ENCODE peak calls at places on chromosomes 2 and 18, in five cellular contexts. D is tibial artery, N is H9, P is spleen, K is body of pancreas. R is an unnamed sample.

GRCh38 chr2:212990697-212991096 is 160.7 kb downstream of the IKZF2 start:
- DNase-seq in K (no peak), D (no peak), N (no peak), P (no peak), R (no peak)

GRCh38 chr2:148300534-148300933 is 279.6 kb downstream of the MBD5 start:
- DNase-seq in N (no peak), K (no peak), P (no peak), D (no peak), R (no peak)

GRCh38 chr2:139122711-139123158 is 342.5 kb upstream of the NXPH2 start:
- DNase-seq in D (no peak), K (no peak), P (no peak), N (no peak), R (no peak)

GRCh38 chr2:132621131-132621875 is 48.7 kb downstream of the LYPD1 start:
- DNase-seq in K (peak; percentile 87), D (no peak), P (no peak), N (no peak), R (no peak)

GRCh38 chr2:42572297-42573081 is 4.1 kb downstream of the MTA3 start:
- DNase-seq in N (no peak), P (no peak), K (no peak), D (no peak), R (no peak)

GRCh38 chr18:62341423-62341920 is 16.4 kb downstream of the TNFRSF11A start:
- DNase-seq in D (no peak), N (no peak), P (no peak), K (peak; percentile 24), R (no peak)

GRCh38 chr2:8987413-8987812 is 16.1 kb downstream of the MBOAT2 start:
- DNase-seq in D (no peak), K (no peak), N (no peak), P (no peak), R (no peak)

GRCh38 chr2:24972315-24972958 is 682 bp upstream of the DNAJC27 start:
- DNase-seq in D (peak; percentile 69), P (peak; percentile 81), N (no peak), K (peak; percentile 61), R (peak; percentile 21)

GRCh38 chr2:241534701-241535375 is 23.7 kb upstream of the BOK start:
- DNase-seq in N (no peak), K (no peak), D (no peak), P (peak; percentile 52), R (no peak)

GRCh38 chr2:3457524-3458395 is 61.6 kb downstream of the ADI1 start:
- DNase-seq in K (no peak), P (peak; percentile 50), N (peak; percentile 18), D (no peak), R (no peak)

GRCh38 chr2:30655660-30656059 is 151.6 kb downstream of the CAPN13 start:
- DNase-seq in P (no peak), K (no peak), D (no peak), N (no peak), R (no peak)

GRCh38 chr2:12717191-12717987 is 653 bp downstream of the TRIB2 start:
- DNase-seq in N (peak; percentile 71), D (peak; percentile 83), P (peak; percentile 92), K (peak; percentile 68), R (peak; percentile 61)

GRCh38 chr2:65744801-65745200 is 312.4 kb upstream of the SPRED2 start:
- DNase-seq in K (no peak), N (no peak), P (no peak), D (no peak), R (no peak)
- H3K4me1 ChIP-seq in K (no peaks in the 10 kb centered on the region), N (no peaks in the 10 kb centered on the region), P (no peaks in the 10 kb centered on the region), D (peaks cover 15% of the 10 kb centered on the region), R (no peaks in the 10 kb centered on the region)

DNA sequence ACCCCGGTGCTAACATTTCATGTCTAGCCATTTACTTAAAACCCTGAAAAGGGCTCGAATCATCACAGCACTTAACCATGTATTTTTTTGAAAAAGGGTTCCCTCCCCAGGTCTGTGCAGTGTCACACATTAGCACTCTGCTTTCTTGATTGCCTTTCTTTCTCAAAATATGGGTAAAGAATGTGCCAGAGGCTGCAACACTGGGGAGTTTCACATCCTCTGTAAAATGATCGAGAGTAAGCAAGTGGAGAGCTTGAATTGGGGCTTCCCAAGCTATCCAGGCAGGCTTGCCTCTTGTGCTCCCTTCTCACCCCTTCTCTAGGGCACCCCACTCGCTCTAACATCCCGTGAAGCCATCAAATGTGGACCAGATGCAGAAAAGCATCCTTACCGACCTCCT is 177.0 kb upstream of the CCDC68 start:
- DNase-seq in N (no peak), K (no peak), P (no peak), D (no peak), R (no peak)
- H3K4me1 ChIP-seq in N (no peaks in the 10 kb centered on the region), K (no peaks in the 10 kb centered on the region), P (no peaks in the 10 kb centered on the region), D (no peaks in the 10 kb centered on the region), R (no peaks in the 10 kb centered on the region)

GRCh38 chr2:33502025-33502424 is 25.6 kb downstream of the RASGRP3 start:
- DNase-seq in D (no peak), P (no peak), N (no peak), K (no peak), R (no peak)
- H3K4me1 ChIP-seq in D (no peaks in the 10 kb centered on the region), P (peaks cover 58% of the 10 kb centered on the region), N (no peaks in the 10 kb centered on the region), K (no peaks in the 10 kb centered on the region), R (peaks cover 3% of the 10 kb centered on the region)

GRCh38 chr2:67213677-67214402 is 183.3 kb upstream of the ETAA1 start:
- DNase-seq in N (no peak), P (no peak), K (no peak), D (no peak), R (no peak)

GRCh38 chr2:67213270-67213670 is 183.9 kb upstream of the ETAA1 start:
- DNase-seq in K (peak; percentile 74), D (no peak), P (no peak), N (no peak), R (no peak)

GRCh38 chr2:67204349-67204748 is 192.8 kb upstream of the ETAA1 start:
- DNase-seq in N (no peak), K (no peak), P (no peak), D (no peak), R (no peak)

GRCh38 chr2:67210430-67210829 is 186.7 kb upstream of the ETAA1 start:
- DNase-seq in K (no peak), D (no peak), P (no peak), N (no peak), R (no peak)

GRCh38 chr2:67209107-67209506 is 188.0 kb upstream of the ETAA1 start:
- DNase-seq in N (no peak), K (peak; percentile 51), D (no peak), P (no peak), R (no peak)
- H3K4me1 ChIP-seq in N (no peaks in the 10 kb centered on the region), K (peaks cover 25% of the 10 kb centered on the region), D (no peaks in the 10 kb centered on the region), P (no peaks in the 10 kb centered on the region), R (no peaks in the 10 kb centered on the region)

GRCh38 chr2:65032016-65032975 is 23.9 kb upstream of the CEP68 start:
- DNase-seq in N (no peak), P (no peak), K (no peak), D (no peak), R (no peak)
- H3K4me1 ChIP-seq in N (peaks cover 8% of the 10 kb centered on the region), P (peaks cover 87% of the 10 kb centered on the region), K (peaks cover 36% of the 10 kb centered on the region), D (no peaks in the 10 kb centered on the region), R (peaks cover 16% of the 10 kb centered on the region)

R was measured in effector memory CD4-positive, alpha-beta T cell.